ENCODE peak calls at places on chromosomes 1 and 21, in nine cellular contexts. F, O, S, G, D, V, A, Z and W are unnamed samples.

GRCh38 chr21:28423521-28423920 is 569.2 kb downstream of the LTN1 start:
- DNase-seq in A (no peak), S (no peak), V (no peak), Z (no peak), D (no peak), G (peak; percentile 48), O (no peak), F (no peak), W (no peak)

GRCh38 chr21:45362748-45363145 is 42.2 kb upstream of the COL18A1 start:
- DNase-seq in D (no peak), O (no peak), S (no peak), F (no peak), A (no peak), V (no peak), Z (no peak), G (no peak), W (no peak)

GRCh38 chr1:248858096-248858890 is 592 bp downstream of the ZNF692 start:
- DNase-seq in O (no peak), A (peak; percentile 89), F (peak; percentile 69), V (peak; percentile 79), S (peak; percentile 77), Z (peak; percentile 89), G (peak; percentile 69), D (peak; percentile 62), W (peak; percentile 74)

GRCh38 chr1:12458571-12458970 is 159.4 kb downstream of the DHRS3 start:
- DNase-seq in Z (no peak), A (no peak), V (no peak), O (no peak), F (no peak), D (no peak), S (no peak), G (no peak), W (no peak)

GRCh38 chr1:155321577-155322497 is 1.1 kb downstream of the RUSC1 start:
- DNase-seq in D (peak; percentile 40), S (no peak), V (no peak), O (no peak), G (no peak), F (peak; percentile 41), A (peak; percentile 3), Z (peak; percentile 46), W (no peak)

GRCh38 chr1:231619257-231619634 is 7.3 kb upstream of the DISC1 start:
- DNase-seq in G (no peak), O (no peak), D (no peak), Z (no peak), S (no peak), A (no peak), V (no peak), F (no peak), W (no peak)

GRCh38 chr1:39670689-39671088 is 1.2 kb downstream of the NT5C1A start:
- DNase-seq in O (no peak), F (no peak), G (no peak), S (no peak), A (no peak), V (no peak), Z (no peak), D (no peak), W (no peak)

GRCh38 chr21:29233611-29234540 is 64.8 kb upstream of the BACH1 start:
- DNase-seq in O (no peak), Z (no peak), D (no peak), F (no peak), V (no peak), A (no peak), S (no peak), G (no peak), W (no peak)

GRCh38 chr1:39132505-39133339 is 71.8 kb upstream of the MACF1 start:
- DNase-seq in Z (peak; percentile 96), G (peak; percentile 51), S (peak; percentile 88), D (peak; percentile 64), A (peak; percentile 95), F (peak; percentile 77), V (peak; percentile 40), O (peak; percentile 25), W (peak; percentile 42)

GRCh38 chr1:42153598-42153995 is 387 bp downstream of the GUCA2B start:
- DNase-seq in F (no peak), S (no peak), V (no peak), D (no peak), Z (no peak), G (no peak), A (no peak), O (no peak), W (no peak)

GRCh38 chr1:69315416-69315815 is 252.3 kb upstream of the LRRC7 start:
- DNase-seq in V (no peak), Z (no peak), S (no peak), A (no peak), G (no peak), D (no peak), F (no peak), O (no peak), W (no peak)

GRCh38 chr1:69319287-69319686 is 248.4 kb upstream of the LRRC7 start:
- DNase-seq in O (no peak), F (no peak), Z (no peak), V (no peak), G (no peak), A (no peak), S (no peak), D (no peak), W (no peak)

GRCh38 chr1:69313118-69313517 is 254.6 kb upstream of the LRRC7 start:
- DNase-seq in O (no peak), Z (no peak), D (no peak), F (no peak), V (no peak), G (no peak), A (no peak), S (no peak), W (no peak)

GRCh38 chr1:69312055-69312732 is 255.5 kb upstream of the LRRC7 start:
- DNase-seq in D (no peak), Z (peak; percentile 64), O (no peak), S (no peak), G (no peak), V (no peak), F (no peak), A (peak; percentile 42), W (no peak)

DNA sequence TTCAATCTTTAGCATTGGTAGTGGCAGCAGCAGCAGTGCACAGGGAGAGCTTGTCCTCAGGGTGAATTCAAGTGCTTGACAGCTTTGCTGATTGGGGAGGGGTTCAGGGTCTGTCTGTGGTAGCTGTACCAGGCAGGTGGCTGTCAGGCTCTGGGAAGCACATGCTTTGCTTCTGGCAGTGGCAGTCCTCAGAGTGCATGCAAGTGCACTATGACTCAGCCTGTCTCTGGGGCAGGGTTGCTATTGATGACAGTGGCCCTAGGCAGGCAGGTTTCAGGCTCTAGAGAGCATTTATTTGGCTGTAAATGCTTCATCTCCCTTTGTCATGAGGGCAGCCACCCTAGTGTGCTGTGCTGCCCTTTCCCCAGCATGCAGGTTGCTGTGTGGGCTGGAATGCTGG is 251.9 kb upstream of the LRRC7 start:
- DNase-seq in O (no peak), Z (no peak), V (no peak), S (no peak), G (no peak), F (no peak), D (no peak), A (no peak), W (no peak)
- H3K4me3 ChIP-seq in O (no peak overlapping the region), Z (no peak overlapping the region), V (no peak overlapping the region), S (no peak overlapping the region), G (no peak overlapping the region), F (no peak overlapping the region), D (no peak overlapping the region), A (no peak overlapping the region), W (no peak overlapping the region)

DNA sequence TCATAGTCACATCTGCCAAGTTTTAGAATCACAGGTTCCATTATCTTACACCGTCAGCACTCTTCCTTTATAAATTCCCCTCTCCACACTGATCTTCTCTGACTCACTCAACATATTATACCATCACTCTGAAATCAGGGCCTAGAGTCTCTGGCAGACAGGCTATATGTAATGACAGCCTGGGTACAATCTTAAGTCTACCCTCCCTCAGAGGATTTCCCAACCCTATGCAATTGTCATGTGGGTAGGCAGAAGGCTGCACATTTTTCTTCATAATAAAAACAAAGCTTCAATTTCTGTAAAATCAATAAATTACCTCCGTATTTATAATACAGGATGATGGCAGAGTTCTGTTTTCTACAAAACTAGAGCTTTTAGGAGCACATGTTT is 138.0 kb downstream of the RERE start:
- DNase-seq in S (no peak), Z (no peak), F (no peak), O (no peak), G (peak; percentile 53), D (no peak), A (no peak), V (no peak), W (no peak)
- H3K27ac ChIP-seq in S (no peak overlapping the region), Z (no peak overlapping the region), F (no peak overlapping the region), O (no peak overlapping the region), G (no peak overlapping the region), D (no peak overlapping the region), A (no peak overlapping the region), V (peak overlapping the region; percentile 79), W (no peak overlapping the region)

DNA sequence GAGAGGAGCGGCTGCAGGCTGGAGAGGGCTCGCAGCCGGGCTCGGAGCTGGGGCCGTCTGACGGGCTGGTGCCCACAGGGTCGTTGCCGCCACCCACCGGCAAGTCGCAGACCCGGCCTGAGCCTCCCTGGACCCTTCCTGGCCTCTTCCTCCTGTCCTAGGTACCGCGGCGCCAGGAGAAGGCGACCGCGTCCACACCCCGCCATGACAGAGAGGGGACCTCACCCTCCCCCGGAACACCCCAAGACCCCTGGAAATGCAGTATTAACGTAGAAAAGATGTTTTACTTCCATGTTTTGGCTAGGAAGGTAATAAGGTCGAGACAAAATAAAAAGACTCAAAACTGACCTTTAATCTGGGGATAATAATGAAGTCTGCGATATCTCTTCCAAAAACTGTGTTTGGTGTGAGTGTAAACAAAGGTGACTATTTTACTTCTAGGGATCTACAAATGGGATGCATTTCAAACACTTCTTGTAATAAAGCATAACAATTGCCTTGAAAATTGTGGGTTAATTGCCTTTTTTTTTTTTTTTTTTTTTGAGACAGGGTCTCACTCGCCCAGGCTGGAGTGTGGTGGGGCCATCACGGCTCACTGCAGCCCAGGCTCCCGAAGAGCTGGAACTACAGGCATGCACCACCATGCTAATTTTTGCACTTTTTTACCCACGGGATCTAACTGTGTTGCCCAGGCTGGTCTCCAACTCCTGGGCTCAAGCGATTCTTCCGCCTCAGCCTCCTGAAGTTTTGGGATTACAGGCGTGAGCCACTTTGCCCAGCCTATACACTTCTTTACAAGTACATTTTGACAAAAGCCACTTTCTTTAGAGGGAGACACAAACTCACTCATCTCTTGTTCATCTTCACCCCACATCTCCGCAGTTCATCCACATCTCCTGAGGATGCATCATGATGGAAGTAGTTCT is 838 bp upstream of the RSRP1 start:
- DNase-seq in Z (no peak), S (no peak), D (no peak), G (no peak), O (no peak), V (no peak), F (no peak), A (no peak), W (no peak)
- TF ChIP-seq CTCF in Z (peak; percentile 49), S (no peak), D (no peak), G (no peak), O (no peak), V (no peak), F (no peak), A (peak; percentile 1), W (peak; percentile 3)

DNA sequence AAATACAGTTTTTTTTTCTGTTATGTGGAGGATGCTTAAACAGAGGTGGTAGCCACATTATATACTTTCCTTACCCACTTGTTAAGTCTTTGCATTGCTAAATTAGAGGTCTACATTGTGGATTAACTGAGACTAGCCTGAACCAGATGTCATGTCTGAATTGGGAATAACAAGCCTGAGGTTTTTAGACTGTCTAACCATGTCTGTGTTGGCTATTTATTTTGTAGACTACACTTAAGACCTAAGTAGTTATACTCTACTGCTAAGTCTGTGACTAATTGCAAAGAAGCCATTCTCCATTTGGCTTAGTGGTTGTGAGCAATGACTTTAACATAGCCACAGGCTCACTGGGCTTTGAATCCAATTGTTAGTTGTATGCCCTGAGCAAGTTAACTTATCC is 45.4 kb downstream of the CDC14A start:
- DNase-seq in V (no peak), D (no peak), Z (no peak), G (no peak), F (no peak), S (no peak), A (no peak), O (no peak), W (no peak)
- H3K4me3 ChIP-seq in V (no peak overlapping the region), D (no peak overlapping the region), Z (no peak overlapping the region), G (no peak overlapping the region), F (no peak overlapping the region), S (no peak overlapping the region), A (no peak overlapping the region), O (no peak overlapping the region), W (no peak overlapping the region)